ENCODE peak calls at places on chromosome 21, in six cellular contexts. Q is fibroblast of lung, D is psoas muscle, E is uterus, O is right atrium auricular region, X is ovary. K is an unnamed sample. For H3K36me3 and H3K27me3, the result is how much of the 10 kb centered on the place peaks cover.

GRCh38 chr21:25350056-25350455 is 257.2 kb downstream of the MRPL39 start:
- DNase-seq in Q (peak), D (no peak), E (no peak), O (no peak), X (no peak), K (no peak)

GRCh38 chr21:18168108-18168507 is 76.5 kb upstream of the CHODL start:
- DNase-seq in Q (no peak), D (no peak), E (no peak), O (no peak), X (no peak), K (no peak)

GRCh38 chr21:44800103-44800502 is 1.5 kb downstream of the UBE2G2 start:
- DNase-seq in Q (peak), D (no peak), E (no peak), O (no peak), X (no peak), K (no peak)

GRCh38 chr21:22842875-22843274 is 1844.7 kb downstream of the NCAM2 start:
- DNase-seq in Q (no peak), D (no peak), E (no peak), O (no peak), X (no peak), K (no peak)

GRCh38 chr21:28747464-28747863 is 245.2 kb downstream of the LTN1 start:
- DNase-seq in Q (no peak), D (no peak), E (no peak), O (no peak), X (no peak), K (no peak)

GRCh38 chr21:15928686-15929085 is 198.9 kb downstream of the USP25 start:
- DNase-seq in Q (no peak), D (no peak), E (no peak), O (no peak), X (no peak), K (no peak)

GRCh38 chr21:32015740-32016139 is 142.9 kb downstream of the HUNK start:
- DNase-seq in Q (no peak), D (no peak), E (no peak), O (no peak), X (no peak), K (no peak)

GRCh38 chr21:34180826-34181359 is 107.5 kb downstream of the MRPS6 start:
- DNase-seq in Q (no peak), D (no peak), E (no peak), O (no peak), X (no peak), K (no peak)

GRCh38 chr21:37983336-37984095 is 67.3 kb upstream of the KCNJ6 start:
- DNase-seq in Q (no peak), D (no peak), E (no peak), O (no peak), X (no peak), K (no peak)

GRCh38 chr21:39088831-39089380 is 94.3 kb downstream of the PSMG1 start:
- DNase-seq in Q (peak), D (peak), E (peak), O (no peak), X (no peak), K (no peak)

GRCh38 chr21:18529253-18529652 is 125.7 kb upstream of the TMPRSS15 start:
- DNase-seq in Q (peak), D (no peak), E (no peak), O (no peak), X (no peak), K (no peak)

GRCh38 chr21:43905726-43906455 is 40.9 kb downstream of the AGPAT3 start:
- DNase-seq in Q (no peak), D (no peak), E (no peak), O (no peak), X (peak), K (no peak)

DNA sequence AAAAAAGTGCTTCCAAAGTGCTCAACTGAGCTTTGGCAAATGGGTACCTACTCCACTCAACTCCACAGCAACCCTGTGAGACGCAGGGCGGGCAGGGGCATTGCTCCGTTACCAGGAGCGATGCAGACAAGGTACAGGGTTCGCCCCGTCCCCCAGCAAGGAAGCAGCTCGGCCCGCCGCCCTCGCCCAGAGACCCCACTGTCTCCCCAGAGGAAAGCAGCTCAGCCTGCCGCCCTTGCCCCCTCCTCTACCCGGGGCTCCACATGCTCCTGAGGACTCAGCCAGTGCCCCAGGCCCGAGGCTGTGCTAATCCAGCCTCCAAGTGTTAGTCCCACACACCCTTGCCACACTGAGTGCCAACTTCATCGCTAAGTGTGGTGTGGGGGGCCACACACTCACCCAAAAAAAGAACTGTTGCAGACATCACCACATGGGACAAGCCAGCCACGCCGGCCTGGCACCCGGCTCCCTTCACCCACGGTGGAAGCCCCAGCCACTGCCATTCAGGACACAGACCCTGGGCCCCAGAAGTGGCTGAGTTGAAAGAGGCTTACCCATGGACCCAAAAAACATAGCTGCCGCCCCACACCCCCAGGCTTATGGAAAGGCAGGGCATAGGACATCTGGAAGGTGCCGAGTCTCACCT is 26.3 kb downstream of the WDR4 start:
- DNase-seq in Q (no peak), D (no peak), E (no peak), O (no peak), X (no peak), K (no peak)
- H3K36me3 ChIP-seq in Q (under half), D (half or more), E (under half), O (under half), X (under half), K (under half)

GRCh38 chr21:33075596-33076195 is 5.8 kb downstream of the OLIG1 start:
- DNase-seq in Q (no peak), D (no peak), E (no peak), O (no peak), X (no peak), K (no peak)
- H3K27me3 ChIP-seq in Q (under half), D (under half), E (under half), O (under half), X (under half), K (under half)

GRCh38 chr21:42850463-42850862 is 28.9 kb downstream of the WDR4 start:
- DNase-seq in Q (no peak), D (no peak), E (no peak), O (no peak), X (no peak), K (no peak)

GRCh38 chr21:42849759-42850412 is 29.5 kb downstream of the WDR4 start:
- DNase-seq in Q (no peak), D (no peak), E (no peak), O (no peak), X (no peak), K (no peak)

GRCh38 chr21:42848932-42849758 is 30.2 kb downstream of the WDR4 start:
- DNase-seq in Q (no peak), D (no peak), E (no peak), O (no peak), X (no peak), K (no peak)

GRCh38 chr21:42851812-42852665 is 27.3 kb downstream of the WDR4 start:
- DNase-seq in Q (no peak), D (no peak), E (no peak), O (no peak), X (no peak), K (no peak)

GRCh38 chr21:42850866-42851391 is 28.4 kb downstream of the WDR4 start:
- DNase-seq in Q (no peak), D (no peak), E (no peak), O (no peak), X (no peak), K (no peak)
- H3K36me3 ChIP-seq in Q (under half), D (half or more), E (under half), O (half or more), X (under half), K (half or more)

DNA sequence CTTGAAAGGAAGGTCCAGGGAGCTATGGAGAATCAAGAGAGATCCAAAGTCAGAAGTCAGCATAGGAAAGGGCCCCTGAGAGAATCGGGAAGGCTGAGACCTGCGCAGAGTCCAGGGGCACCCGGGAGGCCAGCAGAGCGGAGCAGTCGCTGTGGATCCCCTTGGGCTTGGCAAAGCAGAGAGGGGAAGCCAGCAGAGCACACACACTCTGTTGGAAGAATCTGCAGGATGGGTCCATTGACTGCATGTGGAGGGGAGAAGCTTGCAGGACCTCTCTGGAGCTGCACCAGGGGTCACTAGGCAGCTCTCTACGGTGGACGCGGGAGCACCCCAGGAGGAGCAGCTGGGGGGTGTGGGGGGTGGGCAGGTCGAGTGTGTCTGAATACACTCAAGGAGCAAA is 6.4 kb downstream of the RIPK4 start:
- DNase-seq in Q (no peak), D (no peak), E (no peak), O (no peak), X (no peak), K (no peak)
- H3K27me3 ChIP-seq in Q (under half), D (under half), E (under half), O (under half), X (under half), K (under half)

GRCh38 chr21:35198982-35199732 is 150.1 kb upstream of the RUNX1 start:
- DNase-seq in Q (no peak), D (no peak), E (no peak), O (no peak), X (no peak), K (no peak)
- H3K36me3 ChIP-seq in Q (under half), D (under half), E (under half), O (under half), X (under half), K (under half)